ENCODE peak calls at places on chromosomes 13 and 19, in five cellular contexts. V is IMR-90; B is stimulated activated CD8-positive, alpha-beta memory T cell treated with anti-CD3 and anti-CD28 coated beads, Interleukin-15, amount 100 ng/mL, for 24 hours; U is stimulated activated effector memory CD8-positive, alpha-beta T cell treated with anti-CD3 and anti-CD28 coated beads, Interleukin-12 subunit alpha, Interleukin-12 subunit beta, amount 100 ng/mL, for 72 hours; Y is adrenal gland. R is an unnamed sample.

GRCh38 chr13:113546571-113547247 is 37.8 kb upstream of the TFDP1 start:
- DNase-seq in V (peak), B (no peak), U (no peak), Y (peak), R (no peak)

GRCh38 chr13:49303533-49304252 is 56.0 kb downstream of the CDADC1 start:
- DNase-seq in V (no peak), B (no peak), U (no peak), Y (peak), R (no peak)

GRCh38 chr13:43546260-43546659 is 240.5 kb downstream of the ENOX1 start:
- DNase-seq in V (no peak), B (no peak), U (no peak), Y (no peak), R (no peak)

GRCh38 chr13:79451500-79451962 is 29.4 kb upstream of the NDFIP2 start:
- DNase-seq in V (peak), B (peak), U (peak), Y (peak), R (peak)

GRCh38 chr19:33412617-33413425 is 39.3 kb downstream of the CEBPG start:
- DNase-seq in V (no peak), B (no peak), U (no peak), Y (no peak), R (no peak)

GRCh38 chr13:33918199-33918932 is 100.4 kb downstream of the RFC3 start:
- DNase-seq in V (peak), B (no peak), U (no peak), Y (peak), R (peak)

GRCh38 chr19:5107432-5108122 is 138.7 kb downstream of the KDM4B start:
- DNase-seq in V (no peak), B (no peak), U (no peak), Y (no peak), R (no peak)

GRCh38 chr13:50678464-50679162 is 164.9 kb downstream of the DLEU7 start:
- DNase-seq in V (peak), B (no peak), U (no peak), Y (no peak), R (peak)

GRCh38 chr13:101416181-101417042 is at the start of gene NALCN:
- DNase-seq in V (no peak), B (no peak), U (no peak), Y (peak), R (peak)

GRCh38 chr13:60969659-60970058 is 446.0 kb downstream of the PCDH20 start:
- DNase-seq in V (no peak), B (no peak), U (no peak), Y (no peak), R (no peak)

GRCh38 chr13:32320528-32320927 is 5.2 kb downstream of the BRCA2 start:
- DNase-seq in V (no peak), B (no peak), U (no peak), Y (no peak), R (no peak)

GRCh38 chr19:13959962-13960862 is 7.9 kb downstream of the DCAF15 start:
- DNase-seq in V (no peak), B (no peak), U (no peak), Y (no peak), R (no peak)

GRCh38 chr13:110559429-110559943 is 2.0 kb downstream of the RAB20 start:
- DNase-seq in V (peak), B (no peak), U (no peak), Y (peak), R (no peak)

R was measured in H54.